ENCODE peak calls at places on chromosomes 11 and 22, in nine cellular contexts. Y is A549, P is germinal center, Z is trophoblast cell, A is IMR-90, Q is kidney, S is WTC11, N is nucleus accumbens, B is NCI-H2029 treated with DMSO at 0.1 percent for 48 hours. W is an unnamed sample.

GRCh38 chr11:30345644-30346043 is 22.7 kb downstream of the ARL14EP start:
- DNase-seq in Q (no peak), Y (no peak), B (no peak), N (no peak), Z (no peak), P (no peak), S (no peak), A (no peak), W (no peak)

GRCh38 chr11:66856496-66857233 is at the start of gene LRFN4:
- DNase-seq in Y (peak; percentile 80), N (peak; percentile 75), Q (no peak), P (peak; percentile 68), A (no peak), S (peak; percentile 61), Z (peak; percentile 33), B (no peak), W (peak; percentile 87)

GRCh38 chr11:62688481-62688880 is 849 bp downstream of the LRRN4CL start:
- DNase-seq in Q (no peak), S (no peak), N (no peak), Y (no peak), P (no peak), A (no peak), B (no peak), Z (no peak), W (no peak)

GRCh38 chr22:17106161-17106784 is 14.9 kb downstream of the TMEM121B start:
- DNase-seq in S (peak; percentile 37), A (no peak), P (no peak), Q (no peak), Y (no peak), Z (no peak), B (no peak), N (no peak), W (peak; percentile 26)

GRCh38 chr11:85766801-85767200 is 44.1 kb downstream of the SYTL2 start:
- DNase-seq in P (no peak), S (no peak), Y (no peak), B (no peak), Z (peak; percentile 65), A (peak; percentile 44), N (no peak), Q (no peak), W (no peak)

GRCh38 chr22:49936973-49937757 is 18.7 kb downstream of the CRELD2 start:
- DNase-seq in P (no peak), B (no peak), Q (no peak), S (no peak), Y (no peak), N (peak; percentile 79), A (no peak), Z (no peak), W (no peak)

GRCh38 chr11:133896642-133897330 is 51.5 kb upstream of the SPATA19 start:
- DNase-seq in Z (no peak), N (no peak), P (no peak), Q (no peak), B (no peak), Y (no peak), S (no peak), A (no peak), W (no peak)

GRCh38 chr11:86938900-86939880 is 16.0 kb downstream of the FZD4 start:
- DNase-seq in Y (peak; percentile 50), S (no peak), P (peak; percentile 12), Q (no peak), B (peak; percentile 75), A (peak; percentile 68), Z (peak; percentile 82), N (no peak), W (peak; percentile 58)

GRCh38 chr11:27722117-27722844 is 22.0 kb upstream of the BDNF start:
- DNase-seq in Y (no peak), N (no peak), B (no peak), A (peak; percentile 68), Q (peak; percentile 69), Z (no peak), S (peak; percentile 62), P (peak; percentile 17), W (peak; percentile 58)

GRCh38 chr22:20747223-20747622 is 26.7 kb upstream of the SERPIND1 start:
- DNase-seq in Z (no peak), B (no peak), N (no peak), Y (no peak), P (no peak), S (no peak), A (no peak), Q (no peak), W (no peak)

GRCh38 chr11:71118671-71119250 is 133.6 kb downstream of the SHANK2 start:
- DNase-seq in Y (no peak), P (no peak), S (no peak), A (no peak), Z (no peak), B (no peak), Q (peak; percentile 70), N (no peak), W (no peak)

GRCh38 chr11:118998822-118999221 is 884 bp downstream of the CENATAC start:
- DNase-seq in S (no peak), B (no peak), A (peak; percentile 72), Z (peak; percentile 91), P (no peak), Y (peak; percentile 50), Q (no peak), N (no peak), W (peak; percentile 53)

GRCh38 chr11:69013009-69013951 is at the start of gene MRGPRF:
- DNase-seq in N (peak; percentile 28), Q (peak; percentile 96), A (peak; percentile 91), B (no peak), Z (no peak), S (peak; percentile 66), Y (peak; percentile 30), P (no peak), W (peak; percentile 70)

GRCh38 chr11:66845876-66846212 is 2.6 kb downstream of the RCE1 start:
- DNase-seq in P (no peak), N (no peak), Z (no peak), A (no peak), Y (no peak), Q (peak; percentile 39), B (no peak), S (no peak), W (no peak)

GRCh38 chr11:28537822-28538221 is 429.6 kb downstream of the METTL15 start:
- DNase-seq in Q (no peak), A (peak; percentile 65), Z (no peak), N (no peak), Y (no peak), S (no peak), B (no peak), P (no peak), W (no peak)

GRCh38 chr22:48748860-48749554 is 1078.7 kb downstream of the BRD1 start:
- DNase-seq in A (no peak), S (no peak), N (no peak), Q (no peak), P (no peak), Y (no peak), Z (no peak), B (no peak), W (no peak)

GRCh38 chr11:45927332-45927683 is 4.9 kb downstream of the LARGE2 start:
- DNase-seq in Z (no peak), A (no peak), Q (peak; percentile 66), B (no peak), N (no peak), P (no peak), S (no peak), Y (no peak), W (no peak)

GRCh38 chr11:86249307-86250098 is 5.0 kb downstream of the EED start:
- DNase-seq in Q (no peak), Y (no peak), S (no peak), P (no peak), Z (no peak), A (no peak), B (no peak), N (no peak), W (no peak)

GRCh38 chr11:44453213-44453612 is 112.2 kb upstream of the CD82 start:
- DNase-seq in S (no peak), P (no peak), Z (no peak), B (no peak), N (no peak), Q (no peak), Y (no peak), A (no peak), W (no peak)

GRCh38 chr11:104852811-104853210 is 45.4 kb downstream of the CASP12 start:
- DNase-seq in B (no peak), P (no peak), Q (no peak), A (peak; percentile 14), N (no peak), S (no peak), Y (no peak), Z (no peak), W (no peak)

GRCh38 chr22:41822289-41823057 is 10.4 kb upstream of the SREBF2 start:
- DNase-seq in S (no peak), A (peak; percentile 82), P (peak; percentile 66), Q (no peak), Z (peak; percentile 64), B (peak; percentile 39), N (no peak), Y (peak; percentile 62), W (peak; percentile 35)